ENCODE peak calls at places on chromosomes 7 and 10, in seven cellular contexts. K is fibroblast of the aortic adventitia; Z is activated CD8-positive, alpha-beta memory T cell treated with anti-CD3 and anti-CD28 coated beads for 48 hours; T is HFF-Myc; V is nephron progenitor cell; E is Right ventricle myocardium inferior; M is ureter. G is an unnamed sample.

GRCh38 chr7:150735596-150736358 is 1.4 kb upstream of the GIMAP5 start:
- DNase-seq in T (no peak), M (no peak), Z (no peak), K (no peak), E (no peak), V (no peak), G (no peak)

GRCh38 chr10:73917566-73918305 is 6.8 kb downstream of the PLAU start:
- DNase-seq in V (no peak), M (no peak), T (no peak), E (no peak), Z (no peak), K (no peak), G (no peak)

GRCh38 chr10:15748137-15748536 is 28.4 kb upstream of the ITGA8 start:
- DNase-seq in Z (no peak), E (no peak), V (no peak), M (no peak), T (no peak), K (no peak), G (peak)

GRCh38 chr7:102875700-102876192 is 37.1 kb upstream of the LRRC17 start:
- DNase-seq in M (peak), V (no peak), Z (no peak), E (no peak), K (peak), T (peak), G (peak)

GRCh38 chr10:32692174-32692573 is 246.2 kb downstream of the CCDC7 start:
- DNase-seq in E (no peak), K (peak), V (no peak), M (no peak), Z (no peak), T (no peak), G (peak)

GRCh38 chr10:34908472-34908871 is 93.4 kb upstream of the PARD3 start:
- DNase-seq in V (no peak), T (peak), K (peak), E (no peak), M (no peak), Z (no peak), G (peak)

GRCh38 chr10:129533281-129533680 is 66.2 kb downstream of the MGMT start:
- DNase-seq in M (no peak), E (no peak), Z (no peak), K (no peak), V (no peak), T (no peak), G (no peak)

GRCh38 chr10:97081621-97082235 is 104.0 kb downstream of the SLIT1 start:
- DNase-seq in V (peak), Z (peak), E (no peak), M (no peak), K (peak), T (peak), G (peak)

GRCh38 chr10:83881647-83882046 is 257.7 kb upstream of the GHITM start:
- DNase-seq in M (no peak), E (no peak), K (no peak), Z (no peak), T (no peak), V (no peak), G (peak)

GRCh38 chr7:31029251-31029650 is 22.9 kb upstream of the ADCYAP1R1 start:
- DNase-seq in Z (no peak), V (no peak), E (no peak), T (no peak), M (no peak), K (no peak), G (no peak)

GRCh38 chr10:94183666-94184264 is 179.0 kb downstream of the NOC3L start:
- DNase-seq in K (peak), M (no peak), E (no peak), V (no peak), Z (no peak), T (peak), G (peak)

GRCh38 chr10:58755688-58756087 is 243.0 kb downstream of the BICC1 start:
- DNase-seq in M (no peak), V (no peak), E (no peak), K (peak), T (no peak), Z (no peak), G (peak)

GRCh38 chr10:683448-684071 is 5.9 kb downstream of the DIP2C start:
- DNase-seq in Z (no peak), E (no peak), T (peak), K (peak), V (no peak), M (no peak), G (peak)

GRCh38 chr7:54252256-54253035 is 289.7 kb upstream of the VSTM2A start:
- DNase-seq in E (no peak), M (no peak), Z (no peak), V (no peak), K (no peak), T (peak), G (no peak)

GRCh38 chr10:18659784-18660561 is 742 bp downstream of the ARL5B start:
- DNase-seq in K (peak), M (no peak), T (no peak), V (no peak), E (no peak), Z (no peak), G (peak)

GRCh38 chr7:66571568-66571967 is 57.1 kb upstream of the KCTD7 start:
- DNase-seq in E (no peak), V (no peak), K (no peak), M (no peak), T (no peak), Z (no peak), G (no peak)

GRCh38 chr7:106772655-106773108 is 92.4 kb upstream of the PIK3CG start:
- DNase-seq in V (no peak), M (no peak), T (no peak), K (peak), E (no peak), Z (no peak), G (peak)

GRCh38 chr10:70234668-70235447 is 1.6 kb upstream of the PPA1 start:
- DNase-seq in Z (no peak), K (peak), T (peak), M (no peak), V (no peak), E (no peak), G (peak)

GRCh38 chr7:44761207-44762161 is 12.8 kb downstream of the ZMIZ2 start:
- DNase-seq in K (peak), E (no peak), M (peak), T (no peak), V (no peak), Z (no peak), G (no peak)

GRCh38 chr7:7956531-7957221 is 11.9 kb upstream of the GLCCI1 start:
- DNase-seq in T (no peak), M (no peak), K (peak), Z (no peak), V (no peak), E (no peak), G (peak)